ENCODE peak calls at places on chromosomes 3 and 15, in seven cellular contexts. G is posterior cingulate gyrus, Q is H7, U is brain microvascular endothelial cell, F is AG09309, D is NCI-H1436, J is retina. T is an unnamed sample.

GRCh38 chr3:36647423-36647853 is 116.9 kb downstream of the DCLK3 start:
- DNase-seq in G (no peak), Q (no peak), U (peak), F (no peak), D (no peak), J (no peak), T (no peak)

GRCh38 chr3:136893848-136894443 is 31.9 kb downstream of the NCK1 start:
- DNase-seq in G (no peak), Q (no peak), U (peak), F (peak), D (no peak), J (no peak), T (peak)

GRCh38 chr3:101989578-101990200 is 140.4 kb downstream of the NFKBIZ start:
- DNase-seq in G (no peak), Q (no peak), U (no peak), F (no peak), D (no peak), J (no peak), T (no peak)

GRCh38 chr3:100044369-100044768 is 69.9 kb downstream of the FILIP1L start:
- DNase-seq in G (no peak), Q (no peak), U (no peak), F (no peak), D (no peak), J (no peak), T (no peak)

GRCh38 chr15:86915811-86916331 is 836.2 kb downstream of the AGBL1 start:
- DNase-seq in G (no peak), Q (peak), U (peak), F (peak), D (no peak), J (peak), T (no peak)

GRCh38 chr15:100131321-100132224 is 210.2 kb downstream of the ADAMTS17 start:
- DNase-seq in G (no peak), Q (peak), U (peak), F (no peak), D (no peak), J (peak), T (no peak)

GRCh38 chr3:134650431-134651346 is at the start of gene KY:
- DNase-seq in G (peak), Q (peak), U (no peak), F (no peak), D (peak), J (peak), T (no peak)

GRCh38 chr15:57064033-57064432 is 145.6 kb downstream of the TCF12 start:
- DNase-seq in G (no peak), Q (no peak), U (no peak), F (no peak), D (no peak), J (no peak), T (no peak)

GRCh38 chr3:16897254-16897926 is 12.6 kb downstream of the PLCL2 start:
- DNase-seq in G (no peak), Q (no peak), U (no peak), F (peak), D (no peak), J (no peak), T (no peak)

GRCh38 chr3:100650651-100651611 is 41.5 kb downstream of the ADGRG7 start:
- DNase-seq in G (no peak), Q (peak), U (peak), F (peak), D (no peak), J (no peak), T (no peak)

GRCh38 chr15:60162911-60163310 is 158.8 kb downstream of the FOXB1 start:
- DNase-seq in G (no peak), Q (no peak), U (no peak), F (no peak), D (no peak), J (no peak), T (no peak)

GRCh38 chr15:20340931-20341661 is 200.5 kb downstream of the GOLGA6L6 start:
- DNase-seq in G (peak), Q (peak), U (peak), F (no peak), D (no peak), J (no peak), T (no peak)

GRCh38 chr3:41101231-41101630 is 98.1 kb upstream of the CTNNB1 start:
- DNase-seq in G (no peak), Q (no peak), U (no peak), F (no peak), D (no peak), J (no peak), T (no peak)

GRCh38 chr15:55694652-55695150 is 48.3 kb downstream of the PRTG start:
- DNase-seq in G (no peak), Q (peak), U (no peak), F (peak), D (no peak), J (no peak), T (no peak)